ENCODE peak calls at places on chromosome 7, in eight cellular contexts. U is T1000; X is activated CD8-positive, alpha-beta memory T cell treated with anti-CD3 and anti-CD28 coated beads, Interleukin-2, amount 10 ng/mL, durations not matched to agents 7 days and 5 days; L is activated naive CD4-positive, alpha-beta T cell treated with anti-CD3 and anti-CD28 coated beads, Interleukin-2, amount 10 ng/mL, durations not matched to agents 7 days and 5 days; I is GM13977; E is ELR; M is iris pigment epithelial cell; O is CD8-positive, alpha-beta memory T cell. C is an unnamed sample.
A peak's percentile ranks its signal among the peaks of the same experiment; 100 is the strongest.

GRCh38 chr7:38215115-38215514 is 37.1 kb downstream of the STARD3NL start:
- DNase-seq in X (no peak), L (no peak), E (no peak), U (no peak), O (no peak), M (no peak), I (no peak), C (no peak)

GRCh38 chr7:126778101-126778500 is 474.6 kb downstream of the GRM8 start:
- DNase-seq in L (no peak), O (no peak), M (no peak), I (no peak), X (no peak), U (no peak), E (no peak), C (no peak)

GRCh38 chr7:149432121-149432691 is 28.7 kb downstream of the ZNF777 start:
- DNase-seq in E (no peak), U (no peak), L (no peak), I (no peak), O (no peak), X (no peak), M (no peak), C (peak; percentile 31)

GRCh38 chr7:116588641-116589594 is 64.1 kb downstream of the CAV1 start:
- DNase-seq in L (no peak), M (peak; percentile 69), O (no peak), X (no peak), E (peak; percentile 84), U (no peak), I (peak; percentile 9), C (no peak)

GRCh38 chr7:6730343-6730633 is 23.5 kb upstream of the ZNF12 start:
- DNase-seq in O (no peak), U (no peak), X (peak; percentile 54), L (no peak), M (peak; percentile 56), E (no peak), I (peak; percentile 33), C (no peak)

GRCh38 chr7:94761451-94761850 is 105.5 kb upstream of the SGCE start:
- DNase-seq in O (no peak), L (no peak), X (no peak), M (no peak), E (no peak), I (no peak), U (no peak), C (no peak)

GRCh38 chr7:51180092-51180491 is 136.5 kb downstream of the COBL start:
- DNase-seq in E (no peak), L (no peak), M (no peak), U (no peak), O (no peak), I (no peak), X (no peak), C (no peak)

GRCh38 chr7:43884209-43884608 is 14.9 kb upstream of the MRPS24 start:
- DNase-seq in O (no peak), X (no peak), M (no peak), E (peak; percentile 82), L (no peak), I (no peak), U (no peak), C (no peak)

GRCh38 chr7:25565949-25566348 is 337.7 kb upstream of the NPVF start:
- DNase-seq in L (peak; percentile 70), O (peak; percentile 30), U (peak; percentile 23), X (peak; percentile 68), E (peak; percentile 70), M (peak; percentile 64), I (peak; percentile 51), C (peak; percentile 94)

GRCh38 chr7:72546586-72546985 is 134.4 kb upstream of the CALN1 start:
- DNase-seq in M (no peak), I (peak; percentile 14), X (no peak), O (no peak), L (no peak), E (no peak), U (no peak), C (no peak)

GRCh38 chr7:4738711-4739527 is 36.5 kb upstream of the AP5Z1 start:
- DNase-seq in U (peak; percentile 42), O (no peak), M (peak; percentile 95), E (peak; percentile 96), X (no peak), L (peak; percentile 45), I (no peak), C (no peak)

GRCh38 chr7:107383203-107383602 is 86.7 kb upstream of the GPR22 start:
- DNase-seq in U (no peak), O (no peak), L (no peak), X (no peak), I (no peak), E (no peak), M (no peak), C (no peak)

GRCh38 chr7:69211739-69212138 is 386.5 kb upstream of the AUTS2 start:
- DNase-seq in X (no peak), U (no peak), M (no peak), I (no peak), E (no peak), O (no peak), L (no peak), C (no peak)

GRCh38 chr7:107946881-107947280 is 55.9 kb downstream of the DLD start:
- DNase-seq in U (no peak), E (no peak), O (no peak), I (no peak), L (no peak), X (no peak), M (no peak), C (no peak)

GRCh38 chr7:80403686-80404241 is 108.1 kb downstream of the GNAT3 start:
- DNase-seq in U (no peak), I (no peak), L (no peak), O (no peak), X (no peak), M (peak; percentile 54), E (no peak), C (no peak)

GRCh38 chr7:112018305-112019030 is 187.7 kb downstream of the DOCK4 start:
- DNase-seq in I (no peak), O (no peak), M (no peak), E (no peak), L (no peak), U (no peak), X (no peak), C (peak; percentile 31)

C was measured in esophagus muscularis mucosa.